ENCODE peak calls at places on chromosomes 11 and 22, in four cellular contexts. One of them, this sample, is unnamed.

GRCh38 chr11:130623909-130624668 is 175.6 kb downstream of the ADAMTS15 start:
- DNase-seq in HTR-8/SVneo: no peak
- DNase-seq in B cell: no peak
- DNase-seq in BE2C: no peak
- DNase-seq in this sample: no peak

GRCh38 chr11:1453611-1454386 is 32.8 kb downstream of the MOB2 start:
- DNase-seq in HTR-8/SVneo: no peak
- DNase-seq in B cell: peak
- DNase-seq in BE2C: no peak
- DNase-seq in this sample: peak

GRCh38 chr11:119830400-119830799 is 101.4 kb upstream of the NECTIN1 start:
- DNase-seq in HTR-8/SVneo: no peak
- DNase-seq in B cell: no peak
- DNase-seq in BE2C: no peak
- DNase-seq in this sample: no peak

GRCh38 chr11:17267576-17267975 is 9.0 kb upstream of the NUCB2 start:
- DNase-seq in HTR-8/SVneo: peak
- DNase-seq in B cell: no peak
- DNase-seq in BE2C: no peak
- DNase-seq in this sample: no peak

GRCh38 chr11:1890856-1891830 is 552 bp downstream of the PRR33 start:
- DNase-seq in HTR-8/SVneo: no peak
- DNase-seq in B cell: peak
- DNase-seq in BE2C: no peak
- DNase-seq in this sample: no peak

GRCh38 chr11:46367244-46367915 is 14.1 kb upstream of the MDK start:
- DNase-seq in HTR-8/SVneo: no peak
- DNase-seq in B cell: peak
- DNase-seq in BE2C: peak
- DNase-seq in this sample: peak

GRCh38 chr11:6315811-6316425 is 4.4 kb downstream of the CAVIN3 start:
- DNase-seq in HTR-8/SVneo: peak
- DNase-seq in B cell: peak
- DNase-seq in BE2C: peak
- DNase-seq in this sample: peak

GRCh38 chr22:30922151-30922611 is 46.4 kb downstream of the MORC2 start:
- DNase-seq in HTR-8/SVneo: no peak
- DNase-seq in B cell: peak
- DNase-seq in BE2C: no peak
- DNase-seq in this sample: peak

GRCh38 chr22:20957691-20958440 is 9.2 kb upstream of the AIFM3 start:
- DNase-seq in HTR-8/SVneo: no peak
- DNase-seq in B cell: peak
- DNase-seq in BE2C: no peak
- DNase-seq in this sample: peak

GRCh38 chr11:104134760-104135159 is 29.2 kb downstream of the PDGFD start:
- DNase-seq in HTR-8/SVneo: peak
- DNase-seq in B cell: no peak
- DNase-seq in BE2C: peak
- DNase-seq in this sample: no peak

GRCh38 chr22:50473855-50474671 is 772 bp downstream of the SBF1 start:
- DNase-seq in HTR-8/SVneo: no peak
- DNase-seq in B cell: no peak
- DNase-seq in BE2C: peak
- DNase-seq in this sample: no peak

GRCh38 chr11:112363527-112363926 is 102.9 kb upstream of the PLET1 start:
- DNase-seq in HTR-8/SVneo: no peak
- DNase-seq in B cell: no peak
- DNase-seq in BE2C: no peak
- DNase-seq in this sample: no peak

GRCh38 chr22:31572939-31573338 is 76.6 kb downstream of the SFI1 start:
- DNase-seq in HTR-8/SVneo: no peak
- DNase-seq in B cell: no peak
- DNase-seq in BE2C: no peak
- DNase-seq in this sample: no peak

GRCh38 chr11:92623055-92623454 is 346.4 kb upstream of the MTNR1B start:
- DNase-seq in HTR-8/SVneo: no peak
- DNase-seq in B cell: no peak
- DNase-seq in BE2C: no peak
- DNase-seq in this sample: no peak